ENCODE peak calls at places on chromosomes 2 and 18, in six cellular contexts. X, G, H, V, E and K are unnamed samples. For H3K27me3, the result is how much of the 10 kb centered on the place peaks cover.

GRCh38 chr2:233542507-233542906 is 24.1 kb downstream of the USP40 start:
- DNase-seq in E (no peak), X (no peak), H (peak), V (peak), G (no peak), K (peak)

GRCh38 chr18:42113529-42114191 is 158.6 kb downstream of the PIK3C3 start:
- DNase-seq in V (peak), X (no peak), E (no peak), G (no peak), H (no peak), K (peak)

GRCh38 chr2:46200100-46200690 is 97.0 kb upstream of the EPAS1 start:
- DNase-seq in G (no peak), V (no peak), H (no peak), E (no peak), X (no peak), K (no peak)

GRCh38 chr2:179268277-179268935 is 3.8 kb upstream of the SESTD1 start:
- DNase-seq in E (no peak), H (peak), V (peak), X (no peak), G (peak), K (no peak)

GRCh38 chr2:23803965-23804542 is 122.9 kb downstream of the ATAD2B start:
- DNase-seq in E (peak), V (peak), H (peak), G (no peak), X (no peak), K (peak)

GRCh38 chr18:70422061-70422965 is 133.5 kb downstream of the SOCS6 start:
- DNase-seq in V (peak), X (no peak), G (peak), E (no peak), H (peak), K (peak)

GRCh38 chr2:25341753-25342371 is at the start of gene DNMT3A:
- DNase-seq in G (peak), V (peak), H (peak), X (peak), E (no peak), K (peak)

GRCh38 chr2:208268553-208268952 is 2.5 kb downstream of the PIKFYVE start:
- DNase-seq in G (no peak), E (no peak), X (no peak), V (no peak), H (no peak), K (no peak)

GRCh38 chr2:149885946-149886345 is 298.4 kb upstream of the MMADHC start:
- DNase-seq in V (no peak), G (no peak), H (no peak), X (no peak), E (no peak), K (no peak)

GRCh38 chr2:231910771-231911170 is 15.4 kb downstream of the NPPC start:
- DNase-seq in E (no peak), H (no peak), V (no peak), X (peak), G (no peak), K (no peak)

GRCh38 chr2:150548527-150548926 is 61.1 kb upstream of the RND3 start:
- DNase-seq in E (no peak), V (peak), G (no peak), H (peak), X (no peak), K (no peak)

GRCh38 chr18:58584219-58585127 is 44.4 kb downstream of the ALPK2 start:
- DNase-seq in G (no peak), X (no peak), V (peak), E (peak), H (no peak), K (no peak)

GRCh38 chr2:33298233-33298632 is 178.2 kb upstream of the RASGRP3 start:
- DNase-seq in G (no peak), V (no peak), X (no peak), H (no peak), E (no peak), K (peak)

GRCh38 chr18:31097666-31098065 is 4.6 kb downstream of the DSC2 start:
- DNase-seq in E (no peak), V (no peak), G (no peak), X (no peak), H (no peak), K (no peak)

GRCh38 chr18:2545155-2545554 is 26.1 kb downstream of the METTL4 start:
- DNase-seq in V (no peak), X (no peak), G (no peak), E (no peak), H (no peak), K (no peak)

GRCh38 chr2:235896061-235896460 is 272.1 kb downstream of the GBX2 start:
- DNase-seq in V (no peak), G (no peak), E (no peak), H (no peak), X (no peak), K (no peak)

GRCh38 chr2:191009541-191010374 is 4.2 kb downstream of the STAT1 start:
- DNase-seq in E (no peak), V (peak), G (no peak), X (no peak), H (no peak), K (no peak)

GRCh38 chr2:121778736-121779487 is 23.5 kb downstream of the TSN start:
- DNase-seq in G (no peak), E (no peak), V (no peak), X (no peak), H (no peak), K (no peak)

GRCh38 chr18:30465131-30465530 is 577.4 kb downstream of the DSC3 start:
- DNase-seq in X (no peak), H (peak), G (no peak), E (no peak), V (no peak), K (no peak)

GRCh38 chr18:31419457-31419932 is 28.0 kb upstream of the DSG3 start:
- DNase-seq in V (no peak), E (no peak), H (no peak), X (no peak), G (no peak), K (no peak)

GRCh38 chr2:227890495-227891079 is 19.2 kb downstream of the DAW1 start:
- DNase-seq in E (no peak), X (no peak), H (no peak), V (peak), G (no peak), K (no peak)

GRCh38 chr2:85827879-85828569 is 60.8 kb downstream of the ST3GAL5 start:
- DNase-seq in H (no peak), X (no peak), E (no peak), V (no peak), G (peak), K (no peak)

GRCh38 chr2:28357948-28358667 is 34.5 kb upstream of the FOSL2 start:
- DNase-seq in G (no peak), H (no peak), V (no peak), E (no peak), X (no peak), K (peak)

GRCh38 chr2:120867290-120868231 is 131.9 kb downstream of the GLI2 start:
- DNase-seq in V (peak), G (peak), X (peak), H (peak), E (no peak), K (peak)

GRCh38 chr2:204183608-204184007 is 247.0 kb downstream of the ICOS start:
- DNase-seq in G (no peak), X (no peak), E (no peak), V (no peak), H (no peak), K (no peak)

GRCh38 chr2:128568106-128568505 is 249.4 kb upstream of the HS6ST1 start:
- DNase-seq in G (no peak), H (no peak), E (peak), X (no peak), V (no peak), K (no peak)

GRCh38 chr2:230254152-230254881 is 28.8 kb downstream of the SP140 start:
- DNase-seq in G (no peak), X (no peak), V (no peak), H (no peak), E (no peak), K (no peak)

GRCh38 chr2:43293744-43294695 is 67.6 kb upstream of the ZFP36L2 start:
- DNase-seq in V (peak), E (no peak), G (no peak), X (no peak), H (peak), K (peak)

GRCh38 chr2:231807020-231807419 is 20.8 kb downstream of the COPS7B start:
- DNase-seq in V (no peak), G (no peak), H (no peak), X (no peak), E (no peak), K (no peak)

GRCh38 chr2:55080204-55080738 is 30.0 kb upstream of the RTN4 start:
- DNase-seq in X (no peak), V (no peak), E (no peak), G (no peak), H (no peak), K (no peak)

GRCh38 chr2:64854773-64855237 is 134.4 kb upstream of the SLC1A4 start:
- DNase-seq in E (no peak), X (no peak), V (no peak), G (peak), H (peak), K (peak)

GRCh38 chr2:231683907-231684306 is 24.4 kb upstream of the PTMA start:
- DNase-seq in V (no peak), H (no peak), X (no peak), G (no peak), E (no peak), K (no peak)

GRCh38 chr18:35143615-35144596 is 96.9 kb upstream of the ZNF397 start:
- DNase-seq in E (no peak), V (peak), X (no peak), H (peak), G (peak), K (peak)

GRCh38 chr2:132477962-132478361 is 61.4 kb downstream of the GPR39 start:
- DNase-seq in X (no peak), G (no peak), V (no peak), H (no peak), E (no peak), K (no peak)

GRCh38 chr2:82636411-82637020 is 1822.6 kb downstream of the SUCLG1 start:
- DNase-seq in V (peak), G (no peak), H (no peak), X (no peak), E (no peak), K (peak)

GRCh38 chr18:74444104-74444503 is 13.0 kb downstream of the DIPK1C start:
- DNase-seq in G (no peak), V (no peak), X (no peak), E (no peak), H (no peak), K (no peak)
- H3K27ac ChIP-seq in G (no peak), V (no peak), X (no peak), E (no peak), H (no peak), K (no peak)

GRCh38 chr2:109133746-109134145 is 4.7 kb downstream of the SH3RF3 start:
- DNase-seq in V (no peak), H (no peak), G (no peak), E (no peak), X (no peak), K (no peak)

GRCh38 chr2:109132626-109133025 is 3.6 kb downstream of the SH3RF3 start:
- DNase-seq in X (no peak), V (no peak), G (no peak), E (no peak), H (no peak), K (no peak)

GRCh38 chr2:109135572-109136185 is 6.7 kb downstream of the SH3RF3 start:
- DNase-seq in G (no peak), E (no peak), X (no peak), H (peak), V (no peak), K (no peak)

GRCh38 chr2:109136542-109136941 is 7.5 kb downstream of the SH3RF3 start:
- DNase-seq in G (no peak), H (no peak), V (no peak), X (no peak), E (no peak), K (no peak)

DNA sequence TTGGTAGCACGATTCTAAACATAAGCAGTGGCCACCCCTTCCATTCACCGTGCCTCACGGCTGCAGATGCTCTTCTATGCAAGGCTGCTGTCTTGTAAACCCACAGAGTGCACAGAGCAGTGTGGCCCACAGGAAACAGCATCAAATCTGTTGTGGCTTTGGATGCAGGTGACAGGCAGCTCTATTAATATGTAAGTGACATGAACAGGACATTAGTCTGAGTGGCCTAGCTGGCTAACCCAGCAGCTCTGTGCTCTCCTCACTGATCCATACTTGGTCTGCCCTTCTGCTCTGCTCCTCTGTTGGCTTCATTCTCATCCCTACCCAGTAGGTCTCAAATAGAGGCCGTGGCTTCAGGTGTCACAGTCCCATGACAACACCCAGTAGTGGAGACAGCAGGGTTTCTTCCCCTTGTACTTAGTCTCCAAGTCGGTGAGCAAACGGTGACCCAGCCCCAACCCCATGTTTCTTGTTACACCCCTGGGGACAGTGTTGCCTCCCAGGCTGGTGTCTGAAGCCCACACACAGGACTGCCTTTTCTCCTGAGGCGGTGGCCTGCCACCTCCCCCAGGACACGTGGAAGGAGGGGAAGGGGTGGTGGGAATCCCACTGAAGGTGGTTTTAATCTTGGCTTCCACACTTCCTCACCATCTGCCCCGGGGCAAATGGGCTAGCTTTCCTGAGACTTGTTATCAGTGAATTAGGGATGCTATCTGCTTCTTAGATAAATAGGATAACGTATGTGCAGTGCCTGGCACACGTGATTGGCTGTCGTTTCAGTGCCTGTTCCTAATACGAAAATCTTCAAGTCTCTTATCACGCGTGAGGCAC is 6.0 kb downstream of the SH3RF3 start:
- DNase-seq in X (no peak), V (no peak), E (no peak), H (no peak), G (peak), K (no peak)
- H3K27me3 ChIP-seq in X (under half), V (under half), E (under half), H (under half), G (under half), K (under half)

GRCh38 chr2:189018636-189019035 is 44.5 kb downstream of the COL3A1 start:
- DNase-seq in E (no peak), G (no peak), X (no peak), V (peak), H (no peak), K (no peak)
- H3K27ac ChIP-seq in E (no peak), G (peak), X (no peak), V (no peak), H (no peak), K (peak)

GRCh38 chr18:54949588-54949987 is 9.7 kb downstream of the CCDC68 start:
- DNase-seq in G (no peak), H (no peak), E (no peak), V (no peak), X (no peak), K (no peak)

GRCh38 chr18:54948350-54948837 is 10.9 kb downstream of the CCDC68 start:
- DNase-seq in V (peak), H (no peak), X (no peak), E (no peak), G (no peak), K (no peak)

GRCh38 chr18:54947115-54947514 is 12.1 kb downstream of the CCDC68 start:
- DNase-seq in H (peak), V (no peak), X (no peak), E (no peak), G (no peak), K (no peak)

GRCh38 chr18:54945726-54946125 is 13.5 kb downstream of the CCDC68 start:
- DNase-seq in V (peak), H (no peak), X (no peak), E (no peak), G (no peak), K (no peak)

GRCh38 chr18:54946149-54946581 is 13.1 kb downstream of the CCDC68 start:
- DNase-seq in G (no peak), X (no peak), E (no peak), V (peak), H (peak), K (peak)
- H3K27me3 ChIP-seq in G (under half), X (under half), E (under half), V (under half), H (under half), K (under half)

GRCh38 chr2:200396726-200397348 is 90.3 kb downstream of the SPATS2L start:
- DNase-seq in X (no peak), H (no peak), E (no peak), V (peak), G (no peak), K (no peak)
- H3K27ac ChIP-seq in X (no peak), H (no peak), E (no peak), V (peak), G (no peak), K (no peak)

GRCh38 chr2:96949153-96949520 is 37.2 kb downstream of the FAM178B start:
- DNase-seq in V (no peak), H (no peak), G (no peak), E (no peak), X (no peak), K (no peak)

GRCh38 chr2:96949701-96950350 is 36.6 kb downstream of the FAM178B start:
- DNase-seq in H (no peak), V (no peak), E (no peak), X (no peak), G (no peak), K (no peak)

GRCh38 chr2:96952016-96952750 is 34.2 kb downstream of the FAM178B start:
- DNase-seq in G (no peak), H (no peak), V (no peak), X (peak), E (no peak), K (no peak)

GRCh38 chr2:96951125-96951654 is 35.2 kb downstream of the FAM178B start:
- DNase-seq in E (peak), X (peak), H (peak), V (peak), G (peak), K (peak)

GRCh38 chr2:96950391-96951124 is 35.8 kb downstream of the FAM178B start:
- DNase-seq in H (no peak), X (no peak), E (no peak), G (no peak), V (no peak), K (no peak)
- H3K27me3 ChIP-seq in H (under half), X (under half), E (under half), G (under half), V (under half), K (under half)

DNA sequence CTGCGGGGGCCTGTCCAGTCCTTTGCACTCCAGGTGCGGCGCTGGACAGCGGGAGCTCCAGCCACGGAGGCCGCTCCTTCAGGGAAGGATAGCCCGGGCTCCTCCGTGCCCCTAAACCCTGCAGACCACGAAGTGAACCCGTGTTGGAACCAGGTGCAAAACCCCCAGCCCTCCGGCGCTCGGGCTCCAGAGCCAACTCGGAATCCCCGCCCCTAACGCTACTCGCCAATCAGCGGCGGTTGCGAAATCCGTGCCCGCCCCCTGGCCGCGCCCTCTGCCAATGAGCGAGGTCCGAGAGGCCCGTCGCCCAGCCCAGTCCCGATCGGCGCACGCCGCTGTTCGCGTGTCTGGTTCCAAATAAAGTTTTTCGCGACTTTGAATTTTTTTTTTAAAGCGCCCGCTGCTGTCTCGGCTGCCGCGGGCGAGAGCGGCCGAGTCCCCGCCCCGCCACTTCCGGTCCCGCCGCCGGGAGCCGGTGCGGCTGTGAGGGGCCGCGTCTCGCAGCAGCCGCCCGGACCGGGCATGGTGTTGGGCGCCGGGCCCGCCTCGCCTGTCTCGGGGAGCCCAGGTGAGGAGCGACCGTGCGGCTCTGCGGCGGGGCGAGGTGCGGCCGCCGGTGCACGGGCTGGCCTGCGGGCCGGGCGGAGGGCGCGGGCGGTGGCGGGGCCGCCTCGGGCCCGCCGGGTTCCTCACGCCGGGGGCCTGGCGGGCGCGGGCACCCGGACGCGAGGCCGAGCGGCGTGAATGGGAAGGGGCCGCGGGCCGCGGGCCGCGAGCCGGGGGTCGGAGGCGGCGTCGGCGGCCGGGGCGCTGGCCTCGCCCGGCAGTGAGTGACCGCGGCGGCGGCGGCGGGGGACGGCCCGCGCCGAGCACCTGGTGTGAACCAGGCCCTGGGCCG is at the start of gene UBE2F:
- DNase-seq in V (peak), E (peak), X (peak), G (peak), H (peak), K (peak)
- H3K27ac ChIP-seq in V (peak), E (no peak), X (peak), G (peak), H (peak), K (no peak)